ENCODE peak calls at places on chromosome 11, in five cellular contexts. X is Calu3; J is MM.1S; Q is CD8-positive, alpha-beta T cell; B is left ventricle myocardium inferior. S is an unnamed sample.

GRCh38 chr11:28878025-28878424 is 769.8 kb downstream of the METTL15 start:
- DNase-seq in B (no peak), X (no peak), J (no peak), Q (no peak), S (no peak)

GRCh38 chr11:35165416-35166368 is 26.7 kb downstream of the CD44 start:
- DNase-seq in Q (peak; percentile 69), X (peak; percentile 70), B (no peak), J (peak; percentile 98), S (peak; percentile 46)

GRCh38 chr11:34439521-34440258 is 956 bp downstream of the CAT start:
- DNase-seq in B (no peak), X (no peak), J (no peak), Q (no peak), S (no peak)

GRCh38 chr11:74255741-74256369 is 55.6 kb downstream of the P4HA3 start:
- DNase-seq in Q (peak; percentile 25), B (no peak), X (peak; percentile 37), J (peak; percentile 59), S (peak; percentile 55)

GRCh38 chr11:128157423-128158298 is 429.7 kb downstream of the ETS1 start:
- DNase-seq in Q (peak; percentile 16), X (peak; percentile 57), B (no peak), J (peak; percentile 81), S (peak; percentile 66)

GRCh38 chr11:64744544-64745218 is 739 bp upstream of the RASGRP2 start:
- DNase-seq in X (no peak), J (no peak), Q (no peak), B (no peak), S (peak; percentile 44)

GRCh38 chr11:111845256-111846028 is 25.9 kb downstream of the ALG9 start:
- DNase-seq in Q (no peak), J (no peak), X (no peak), B (no peak), S (no peak)

GRCh38 chr11:57499413-57499982 is 16.0 kb downstream of the SLC43A1 start:
- DNase-seq in B (peak; percentile 98), J (peak; percentile 73), Q (no peak), X (peak; percentile 94), S (peak; percentile 94)

GRCh38 chr11:72971611-72972010 is 157.4 kb downstream of the ATG16L2 start:
- DNase-seq in J (no peak), Q (no peak), X (no peak), B (no peak), S (no peak)

GRCh38 chr11:78030429-78031325 is 7.6 kb upstream of the KCTD14 start:
- DNase-seq in B (peak; percentile 55), X (peak; percentile 83), J (no peak), Q (no peak), S (peak; percentile 45)

GRCh38 chr11:17479284-17480214 is 2.9 kb upstream of the ABCC8 start:
- DNase-seq in Q (no peak), B (no peak), J (no peak), X (peak; percentile 61), S (peak; percentile 65)

GRCh38 chr11:36098976-36099375 is 155.1 kb downstream of the LDLRAD3 start:
- DNase-seq in X (no peak), J (no peak), Q (no peak), B (no peak), S (no peak)

GRCh38 chr11:109275931-109276330 is 146.1 kb upstream of the C11orf87 start:
- DNase-seq in J (no peak), Q (no peak), B (no peak), X (no peak), S (no peak)

GRCh38 chr11:130725417-130726233 is 190.7 kb downstream of the SNX19 start:
- DNase-seq in X (no peak), B (no peak), Q (no peak), J (peak; percentile 4), S (no peak)

GRCh38 chr11:74024630-74025029 is 15.7 kb upstream of the UCP3 start:
- DNase-seq in Q (no peak), B (peak; percentile 64), X (no peak), J (no peak), S (no peak)

GRCh38 chr11:128501008-128501407 is 86.3 kb downstream of the ETS1 start:
- DNase-seq in B (no peak), Q (no peak), J (no peak), X (no peak), S (no peak)

GRCh38 chr11:39745401-39745800 is 1714.1 kb downstream of the LRRC4C start:
- DNase-seq in X (no peak), J (no peak), B (no peak), Q (no peak), S (no peak)

GRCh38 chr11:82763167-82763566 is 29.5 kb upstream of the FAM181B start:
- DNase-seq in X (no peak), Q (no peak), J (no peak), B (no peak), S (no peak)

GRCh38 chr11:2584812-2585565 is 114.8 kb downstream of the KCNQ1OT1 start:
- DNase-seq in J (no peak), X (no peak), B (peak; percentile 11), Q (no peak), S (peak; percentile 2)

GRCh38 chr11:43923327-43924111 is 18.9 kb upstream of the C11orf96 start:
- DNase-seq in B (peak; percentile 49), J (peak; percentile 3), X (no peak), Q (no peak), S (no peak)

GRCh38 chr11:444397-445144 is 2.8 kb upstream of the ANO9 start:
- DNase-seq in J (no peak), Q (no peak), B (no peak), X (no peak), S (no peak)

GRCh38 chr11:34150494-34151151 is 45.2 kb downstream of the NAT10 start:
- DNase-seq in X (no peak), B (no peak), Q (no peak), J (no peak), S (no peak)

GRCh38 chr11:114984611-114985163 is 306.4 kb downstream of the NXPE2 start:
- DNase-seq in Q (no peak), X (no peak), J (no peak), B (no peak), S (no peak)

GRCh38 chr11:127002669-127003259 is 2.2 kb upstream of the KIRREL3 start:
- DNase-seq in X (no peak), J (no peak), Q (no peak), B (no peak), S (no peak)

GRCh38 chr11:5690736-5691135 is 1.1 kb downstream of the TRIM22 start:
- DNase-seq in X (no peak), Q (no peak), B (no peak), J (no peak), S (no peak)

GRCh38 chr11:46251954-46252353 is 25.5 kb upstream of the CREB3L1 start:
- DNase-seq in J (no peak), B (no peak), X (no peak), Q (no peak), S (no peak)
- TF ChIP-seq CTCF in J (no peak), B (no peak), X (no peak), Q (no peak), S (no peak)

DNA sequence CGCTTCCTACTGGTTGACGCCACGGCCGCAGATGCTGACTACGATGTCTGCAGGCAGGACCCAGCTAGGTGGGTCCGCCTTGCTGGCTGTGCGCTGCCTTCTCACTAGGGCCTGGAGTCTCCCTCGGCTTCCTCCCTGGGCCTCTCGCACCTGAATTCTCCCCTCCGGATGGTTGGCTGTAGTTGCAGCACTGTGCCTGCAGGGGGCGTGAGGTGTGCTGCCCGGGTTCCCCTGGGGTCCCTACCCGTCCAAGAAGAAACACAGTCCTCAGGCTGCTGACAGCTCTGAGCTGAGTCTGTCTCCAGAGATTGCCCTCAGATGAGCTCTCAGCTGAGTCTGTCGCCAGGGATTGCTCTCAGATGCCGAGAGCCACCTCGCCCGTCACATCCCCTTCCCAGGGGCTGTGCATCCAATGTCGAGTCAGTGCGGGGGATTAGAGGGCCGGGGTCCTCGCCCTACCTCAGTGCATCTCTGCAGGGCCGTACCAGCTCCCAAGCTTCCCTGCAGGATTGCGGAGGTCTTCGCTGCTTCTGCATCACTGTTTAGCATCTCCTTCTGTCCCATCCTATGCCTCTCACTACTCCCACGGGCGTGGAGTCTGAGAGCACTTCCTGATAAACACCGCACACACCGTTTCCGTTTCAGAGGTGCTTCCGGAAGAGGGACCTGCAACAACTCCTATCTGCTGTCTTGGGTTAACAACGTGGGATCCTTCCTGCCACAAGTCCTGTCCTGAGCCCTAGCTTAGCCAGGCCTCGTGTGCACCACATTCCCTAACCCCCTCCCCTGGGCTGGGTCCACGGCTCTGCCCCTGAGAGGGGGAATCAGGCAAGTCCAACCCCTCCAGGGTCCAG is 196.9 kb downstream of the CSNK2A3 start:
- DNase-seq in X (peak; percentile 36), J (no peak), B (no peak), Q (peak; percentile 24), S (peak; percentile 69)
- TF ChIP-seq CTCF in X (peak; percentile 60), J (peak; percentile 55), B (peak; percentile 61), Q (peak; percentile 51), S (peak; percentile 81)

DNA sequence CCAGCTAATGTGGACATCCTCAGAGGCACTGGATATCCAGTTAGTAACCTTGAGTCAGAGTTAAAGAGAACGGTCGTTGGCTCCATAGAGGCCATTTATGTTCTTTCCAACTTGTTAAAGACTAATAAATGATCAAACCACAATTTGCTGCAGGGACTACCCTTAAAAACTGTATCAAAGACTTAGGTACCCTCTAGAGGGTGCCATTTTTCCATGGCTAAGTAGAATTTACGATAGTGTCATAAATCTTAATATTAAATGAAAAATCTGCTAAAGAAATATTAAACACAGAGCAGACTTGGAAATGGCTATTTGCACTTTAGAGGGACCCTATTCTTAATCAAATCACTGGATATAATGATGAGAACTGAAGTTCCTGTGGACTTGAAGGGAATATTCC is 685.2 kb upstream of the CHORDC1 start:
- DNase-seq in X (no peak), Q (no peak), B (no peak), J (no peak), S (no peak)
- TF ChIP-seq CTCF in X (no peak), Q (no peak), B (no peak), J (no peak), S (no peak)

DNA sequence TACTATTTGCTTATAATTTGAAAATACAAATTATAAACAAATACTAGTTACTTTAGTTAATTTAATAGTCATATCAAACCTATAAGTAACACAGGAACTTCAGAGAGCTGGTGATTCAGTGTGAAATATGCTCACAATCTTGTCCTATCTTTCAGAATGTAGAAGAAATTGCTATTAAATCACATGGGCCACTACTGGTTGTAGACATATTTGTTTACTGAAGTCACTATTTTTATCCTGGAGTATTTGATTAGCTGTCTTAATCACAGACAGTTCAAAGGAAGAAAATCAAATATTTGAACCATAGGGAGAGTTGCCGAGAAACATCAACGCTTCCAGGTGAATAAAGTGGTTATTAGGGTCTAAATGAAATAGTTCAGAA is 187.6 kb upstream of the ANO3 start:
- DNase-seq in Q (no peak), J (no peak), X (no peak), B (no peak), S (no peak)
- TF ChIP-seq CTCF in Q (no peak), J (no peak), X (no peak), B (no peak), S (no peak)

S was measured in endothelial cell.